ENCODE peak calls at places on chromosomes 6 and 20, in six cellular contexts. One of them, this sample, is unnamed.

GRCh38 chr6:34544776-34545471 is 11.2 kb downstream of the SPDEF start:
- DNase-seq in neuronal stem cell: no peak
- DNase-seq in stimulated activated CD4-positive, alpha-beta T cell treated with anti-CD3 and anti-CD28 coated beads, Interleukin-4, amount 100 ng/mL, for 48 hours: no peak
- DNase-seq in hepatocyte: no peak
- DNase-seq in COR-L47: no peak
- DNase-seq in RWPE1: no peak
- DNase-seq in this sample: peak

GRCh38 chr20:58852559-58853271 is at the start of gene GNAS:
- DNase-seq in neuronal stem cell: peak
- DNase-seq in stimulated activated CD4-positive, alpha-beta T cell treated with anti-CD3 and anti-CD28 coated beads, Interleukin-4, amount 100 ng/mL, for 48 hours: peak
- DNase-seq in hepatocyte: peak
- DNase-seq in COR-L47: no peak
- DNase-seq in RWPE1: peak
- DNase-seq in this sample: peak

GRCh38 chr20:41499961-41500725 is 118.0 kb downstream of the CHD6 start:
- DNase-seq in neuronal stem cell: no peak
- DNase-seq in stimulated activated CD4-positive, alpha-beta T cell treated with anti-CD3 and anti-CD28 coated beads, Interleukin-4, amount 100 ng/mL, for 48 hours: no peak
- DNase-seq in hepatocyte: no peak
- DNase-seq in COR-L47: peak
- DNase-seq in RWPE1: no peak
- DNase-seq in this sample: peak

GRCh38 chr6:117344444-117345291 is 79.3 kb downstream of the VGLL2 start:
- DNase-seq in neuronal stem cell: no peak
- DNase-seq in stimulated activated CD4-positive, alpha-beta T cell treated with anti-CD3 and anti-CD28 coated beads, Interleukin-4, amount 100 ng/mL, for 48 hours: no peak
- DNase-seq in hepatocyte: no peak
- DNase-seq in COR-L47: no peak
- DNase-seq in RWPE1: no peak
- DNase-seq in this sample: no peak

GRCh38 chr6:151763938-151764680 is 43.4 kb upstream of the ESR1 start:
- DNase-seq in neuronal stem cell: peak
- DNase-seq in stimulated activated CD4-positive, alpha-beta T cell treated with anti-CD3 and anti-CD28 coated beads, Interleukin-4, amount 100 ng/mL, for 48 hours: no peak
- DNase-seq in hepatocyte: peak
- DNase-seq in COR-L47: no peak
- DNase-seq in RWPE1: peak
- DNase-seq in this sample: peak

GRCh38 chr6:5205877-5206840 is 54.6 kb downstream of the LYRM4 start:
- DNase-seq in neuronal stem cell: no peak
- DNase-seq in stimulated activated CD4-positive, alpha-beta T cell treated with anti-CD3 and anti-CD28 coated beads, Interleukin-4, amount 100 ng/mL, for 48 hours: no peak
- DNase-seq in hepatocyte: peak
- DNase-seq in COR-L47: no peak
- DNase-seq in RWPE1: no peak
- DNase-seq in this sample: peak

GRCh38 chr6:75196051-75196743 is 9.7 kb downstream of the COL12A1 start:
- DNase-seq in neuronal stem cell: no peak
- DNase-seq in stimulated activated CD4-positive, alpha-beta T cell treated with anti-CD3 and anti-CD28 coated beads, Interleukin-4, amount 100 ng/mL, for 48 hours: no peak
- DNase-seq in hepatocyte: no peak
- DNase-seq in COR-L47: no peak
- DNase-seq in RWPE1: peak
- DNase-seq in this sample: peak

GRCh38 chr20:49585585-49586245 is 17.8 kb upstream of the PTGIS start:
- DNase-seq in neuronal stem cell: no peak
- DNase-seq in stimulated activated CD4-positive, alpha-beta T cell treated with anti-CD3 and anti-CD28 coated beads, Interleukin-4, amount 100 ng/mL, for 48 hours: no peak
- DNase-seq in hepatocyte: no peak
- DNase-seq in COR-L47: no peak
- DNase-seq in RWPE1: no peak
- DNase-seq in this sample: no peak

GRCh38 chr6:89597988-89598387 is 40.6 kb downstream of the LYRM2 start:
- DNase-seq in neuronal stem cell: no peak
- DNase-seq in stimulated activated CD4-positive, alpha-beta T cell treated with anti-CD3 and anti-CD28 coated beads, Interleukin-4, amount 100 ng/mL, for 48 hours: no peak
- DNase-seq in hepatocyte: peak
- DNase-seq in COR-L47: peak
- DNase-seq in RWPE1: peak
- DNase-seq in this sample: peak

GRCh38 chr6:96227135-96227534 is 211.4 kb downstream of the FUT9 start:
- DNase-seq in neuronal stem cell: no peak
- DNase-seq in stimulated activated CD4-positive, alpha-beta T cell treated with anti-CD3 and anti-CD28 coated beads, Interleukin-4, amount 100 ng/mL, for 48 hours: no peak
- DNase-seq in hepatocyte: no peak
- DNase-seq in COR-L47: no peak
- DNase-seq in RWPE1: no peak
- DNase-seq in this sample: no peak

GRCh38 chr6:138371720-138372119 is 6.0 kb upstream of the SMIM28 start:
- DNase-seq in neuronal stem cell: no peak
- DNase-seq in stimulated activated CD4-positive, alpha-beta T cell treated with anti-CD3 and anti-CD28 coated beads, Interleukin-4, amount 100 ng/mL, for 48 hours: no peak
- DNase-seq in hepatocyte: peak
- DNase-seq in COR-L47: no peak
- DNase-seq in RWPE1: no peak
- DNase-seq in this sample: peak

GRCh38 chr6:26223213-26223612 is 136.0 kb downstream of the HFE start:
- DNase-seq in neuronal stem cell: no peak
- DNase-seq in stimulated activated CD4-positive, alpha-beta T cell treated with anti-CD3 and anti-CD28 coated beads, Interleukin-4, amount 100 ng/mL, for 48 hours: no peak
- DNase-seq in hepatocyte: no peak
- DNase-seq in COR-L47: peak
- DNase-seq in RWPE1: no peak
- DNase-seq in this sample: peak

GRCh38 chr6:10441004-10441654 is 26.3 kb upstream of the TFAP2A start:
- DNase-seq in neuronal stem cell: no peak
- DNase-seq in stimulated activated CD4-positive, alpha-beta T cell treated with anti-CD3 and anti-CD28 coated beads, Interleukin-4, amount 100 ng/mL, for 48 hours: no peak
- DNase-seq in hepatocyte: peak
- DNase-seq in COR-L47: no peak
- DNase-seq in RWPE1: peak
- DNase-seq in this sample: peak

This sample was measured in iris pigment epithelial cell.